ENCODE peak calls at places on chromosomes 3 and 15, in four cellular contexts. G is HepG2, M is GM12878, Y is H1. S is an unnamed sample.
A peak's percentile ranks its signal among the peaks of the same experiment; 100 is the strongest.

GRCh38 chr3:140636452-140637138 is 41.3 kb upstream of the TRIM42 start:
- DNase-seq in G (no peak), M (no peak), Y (no peak), S (no peak)

GRCh38 chr3:24166518-24166917 is 221.4 kb downstream of the NR1D2 start:
- DNase-seq in G (no peak), M (no peak), Y (no peak), S (no peak)

GRCh38 chr3:192467230-192468186 is 259.8 kb downstream of the FGF12 start:
- DNase-seq in G (peak; percentile 51), M (peak; percentile 8), Y (peak; percentile 76), S (peak; percentile 69)

GRCh38 chr3:126340943-126341754 is 16.1 kb downstream of the KLF15 start:
- DNase-seq in G (peak; percentile 47), M (no peak), Y (peak; percentile 39), S (no peak)

GRCh38 chr3:172624999-172625398 is 85.9 kb downstream of the NCEH1 start:
- DNase-seq in G (no peak), M (no peak), Y (no peak), S (no peak)

GRCh38 chr15:60829416-60829815 is 350.5 kb upstream of the ICE2 start:
- DNase-seq in G (no peak), M (no peak), Y (no peak), S (no peak)

GRCh38 chr3:154835638-154836037 is 244.5 kb upstream of the MME start:
- DNase-seq in G (no peak), M (no peak), Y (no peak), S (no peak)

GRCh38 chr15:85335193-85335939 is 45.0 kb upstream of the AKAP13 start:
- DNase-seq in G (no peak), M (no peak), Y (no peak), S (no peak)

GRCh38 chr15:77180270-77180669 is 109.4 kb upstream of the TSPAN3 start:
- DNase-seq in G (no peak), M (no peak), Y (no peak), S (no peak)

GRCh38 chr3:150180349-150180748 is 209.7 kb upstream of the PFN2 start:
- DNase-seq in G (peak; percentile 61), M (no peak), Y (no peak), S (no peak)

GRCh38 chr3:169886671-169887070 is 16.9 kb upstream of the LRRC31 start:
- DNase-seq in G (no peak), M (no peak), Y (no peak), S (no peak)

GRCh38 chr15:41955100-41955499 is 17.3 kb downstream of the EHD4 start:
- DNase-seq in G (no peak), M (no peak), Y (no peak), S (no peak)

GRCh38 chr3:15287565-15288330 is 44.6 kb downstream of the SH3BP5 start:
- DNase-seq in G (no peak), M (no peak), Y (no peak), S (no peak)

GRCh38 chr3:51024765-51025681 is 350.3 kb downstream of the DOCK3 start:
- DNase-seq in G (no peak), M (no peak), Y (no peak), S (no peak)

GRCh38 chr3:43895573-43895972 is 204.8 kb downstream of the ABHD5 start:
- DNase-seq in G (no peak), M (no peak), Y (no peak), S (no peak)

GRCh38 chr15:40217166-40217785 is 21.6 kb upstream of the PAK6 start:
- DNase-seq in G (peak; percentile 69), M (peak; percentile 26), Y (no peak), S (peak; percentile 51)

GRCh38 chr3:18010001-18010400 is 267.6 kb upstream of the TBC1D5 start:
- DNase-seq in G (no peak), M (no peak), Y (no peak), S (no peak)

GRCh38 chr3:18008706-18009363 is 266.4 kb upstream of the TBC1D5 start:
- DNase-seq in G (no peak), M (no peak), Y (no peak), S (no peak)

GRCh38 chr3:18012464-18012863 is 270.0 kb upstream of the TBC1D5 start:
- DNase-seq in G (no peak), M (no peak), Y (no peak), S (no peak)

GRCh38 chr3:18012933-18013332 is 270.5 kb upstream of the TBC1D5 start:
- DNase-seq in G (no peak), M (no peak), Y (no peak), S (no peak)

GRCh38 chr3:18011387-18011786 is 269.0 kb upstream of the TBC1D5 start:
- DNase-seq in G (no peak), M (no peak), Y (no peak), S (no peak)
- TF ChIP-seq SUZ12 in G (no peak), M (no peak), Y (no peak), S (no peak)

DNA sequence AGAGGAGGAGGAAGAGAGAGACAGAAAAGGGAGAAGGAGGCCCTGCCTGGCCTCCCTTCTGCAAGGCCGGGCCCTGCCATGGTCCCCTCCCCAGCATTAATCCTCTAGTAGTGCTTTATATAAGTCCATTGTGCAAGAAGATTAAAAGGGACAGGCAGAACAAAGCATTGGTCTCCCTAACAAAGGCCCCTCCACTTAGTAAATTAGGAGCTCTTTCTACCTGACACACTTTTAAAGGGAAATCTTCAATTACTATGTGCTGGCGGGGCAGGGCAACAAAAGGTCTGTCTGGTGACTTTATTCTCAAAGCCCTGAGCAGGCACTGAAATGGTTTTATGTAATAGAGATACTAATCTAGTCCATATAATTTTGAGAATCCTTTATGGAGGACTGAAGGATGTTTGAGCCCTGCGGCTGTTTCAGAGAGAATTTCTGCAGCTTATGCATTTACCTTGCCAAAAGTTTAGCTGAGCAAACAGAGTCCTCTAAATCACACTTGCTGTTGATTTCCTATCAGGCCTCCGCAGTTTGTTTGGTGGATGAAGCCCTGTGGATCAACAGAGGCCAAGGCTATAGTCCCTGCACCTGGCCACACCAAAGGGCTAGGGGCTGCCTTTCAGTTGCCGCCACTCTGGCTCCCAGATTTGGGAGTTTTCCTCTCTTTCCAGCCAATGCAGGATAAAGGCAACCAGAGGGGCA is 148.1 kb downstream of the MEGF11 start:
- DNase-seq in G (no peak), M (no peak), Y (no peak), S (no peak)
- H3K27me3 ChIP-seq in G (peaks cover 41% of the 10 kb centered on the region), M (no peaks in the 10 kb centered on the region), Y (no peaks in the 10 kb centered on the region), S (no peaks in the 10 kb centered on the region)

GRCh38 chr3:94331831-94332230 is 269.0 kb downstream of the NSUN3 start:
- DNase-seq in G (no peak), M (no peak), Y (no peak), S (no peak)

DNA sequence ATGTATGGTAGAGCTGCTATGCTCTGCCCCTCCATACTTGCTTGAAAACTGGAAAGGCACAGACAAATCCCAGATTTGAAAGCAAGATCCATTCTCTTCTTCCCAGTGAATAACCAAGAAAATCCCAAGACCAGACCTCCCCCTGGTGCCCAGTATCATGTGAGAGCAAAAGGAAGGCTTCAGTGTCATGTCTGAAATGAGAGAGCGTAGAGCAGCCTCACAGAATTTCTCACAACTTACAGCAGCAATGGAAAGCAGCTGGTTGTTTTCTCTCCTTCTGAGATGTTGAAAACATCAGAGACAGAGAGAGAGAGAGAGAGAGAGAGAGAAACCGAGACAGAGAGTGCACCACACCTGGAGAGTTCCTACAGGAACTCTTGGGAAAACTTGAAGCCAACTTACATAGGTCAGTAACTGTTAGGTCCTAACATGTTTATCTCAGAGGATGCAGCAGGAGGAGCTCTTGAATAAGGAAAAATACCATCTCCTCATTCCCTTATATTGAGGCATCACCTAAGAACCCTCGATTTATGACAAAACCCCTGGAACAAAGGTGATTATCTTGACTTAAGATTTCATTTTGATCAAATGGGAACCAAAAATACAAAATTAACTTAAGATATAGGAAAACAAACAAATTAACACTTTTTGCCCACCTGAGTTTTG is 273.3 kb downstream of the NSUN3 start:
- DNase-seq in G (peak; percentile 18), M (no peak), Y (no peak), S (peak; percentile 58)
- TF ChIP-seq SUZ12 in G (no peak), M (no peak), Y (no peak), S (no peak)

GRCh38 chr3:137767146-137768020 is 3.3 kb downstream of the SOX14 start:
- DNase-seq in G (no peak), M (no peak), Y (peak; percentile 74), S (peak; percentile 84)

GRCh38 chr3:137770066-137770805 is 6.1 kb downstream of the SOX14 start:
- DNase-seq in G (no peak), M (no peak), Y (peak; percentile 69), S (no peak)

GRCh38 chr3:137769321-137770065 is 5.4 kb downstream of the SOX14 start:
- DNase-seq in G (no peak), M (no peak), Y (no peak), S (no peak)

GRCh38 chr3:137768021-137768360 is 3.9 kb downstream of the SOX14 start:
- DNase-seq in G (no peak), M (no peak), Y (peak; percentile 76), S (no peak)

GRCh38 chr3:137768361-137769320 is 4.5 kb downstream of the SOX14 start:
- DNase-seq in G (no peak), M (no peak), Y (peak; percentile 74), S (no peak)
- H3K27me3 ChIP-seq in G (peaks cover 83% of the 10 kb centered on the region), M (peaks cover 59% of the 10 kb centered on the region), Y (peaks cover 100% of the 10 kb centered on the region), S (peaks cover 100% of the 10 kb centered on the region)

GRCh38 chr3:5023777-5024346 is 44.6 kb downstream of the BHLHE40 start:
- DNase-seq in G (no peak), M (no peak), Y (no peak), S (no peak)

GRCh38 chr3:5021571-5022092 is 42.4 kb downstream of the BHLHE40 start:
- DNase-seq in G (peak; percentile 25), M (no peak), Y (no peak), S (no peak)

GRCh38 chr3:5022187-5022965 is 43.1 kb downstream of the BHLHE40 start:
- DNase-seq in G (peak; percentile 56), M (no peak), Y (no peak), S (no peak)

GRCh38 chr3:5021116-5021515 is 41.9 kb downstream of the BHLHE40 start:
- DNase-seq in G (no peak), M (no peak), Y (no peak), S (no peak)

GRCh38 chr3:5022966-5023776 is 43.9 kb downstream of the BHLHE40 start:
- DNase-seq in G (peak; percentile 73), M (no peak), Y (no peak), S (peak; percentile 61)
- TF ChIP-seq SUZ12 in G (no peak), M (no peak), Y (no peak), S (no peak)

DNA sequence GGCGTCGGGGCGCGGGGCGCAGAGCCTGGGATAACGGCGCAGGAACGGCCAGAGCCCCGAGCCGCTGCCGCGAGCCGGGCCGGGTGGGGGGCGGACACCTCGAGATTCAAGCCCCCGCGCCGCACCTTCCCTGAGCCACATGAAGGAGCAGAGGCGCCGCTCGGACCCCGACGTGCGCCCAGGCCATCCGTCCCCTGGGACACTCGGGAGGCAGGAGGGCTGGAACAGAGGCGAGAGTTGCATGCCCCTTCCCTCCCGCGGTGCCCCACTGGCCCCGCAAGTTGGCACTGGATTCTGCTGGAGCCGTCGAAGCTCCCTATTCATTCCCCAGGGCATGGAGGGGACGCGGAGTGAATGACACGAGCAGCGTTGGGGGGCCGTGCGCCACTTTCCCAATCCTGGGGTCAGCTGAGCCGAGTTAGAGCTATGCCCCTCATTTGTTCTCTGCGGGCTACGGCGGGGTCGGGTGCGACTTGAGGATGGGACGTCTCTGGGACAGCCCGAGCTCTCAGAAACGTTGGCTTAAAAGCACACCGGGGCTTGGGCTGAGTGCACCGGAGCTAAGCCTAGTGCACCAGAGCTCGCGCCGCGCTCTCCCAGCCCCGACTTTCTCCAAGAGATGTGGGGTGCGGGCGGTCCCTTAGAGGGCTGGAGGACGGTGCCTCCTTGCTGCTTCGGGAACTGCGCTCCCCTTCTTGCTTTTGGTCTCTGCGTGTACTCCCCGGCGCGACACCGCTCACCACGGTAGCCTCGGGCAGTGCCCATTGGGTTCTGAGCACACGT is 589 bp downstream of the SLC6A1 start:
- DNase-seq in G (no peak), M (no peak), Y (peak; percentile 57), S (no peak)
- H3K27me3 ChIP-seq in G (peaks cover 33% of the 10 kb centered on the region), M (peaks cover 3% of the 10 kb centered on the region), Y (peaks cover 39% of the 10 kb centered on the region), S (peaks cover 41% of the 10 kb centered on the region)